ENCODE peak calls at places on chromosomes 11 and 22, in ten cellular contexts. U, K, H, L, T, R, G, X, C and Q are unnamed samples.

GRCh38 chr11:113193894-113194293 is 120.5 kb upstream of the TTC12 start:
- DNase-seq in U (no peak), K (peak), H (no peak), L (no peak), T (peak), R (peak), G (no peak), X (no peak), C (no peak), Q (peak)

GRCh38 chr11:108669711-108670110 is 4.8 kb downstream of the DDX10 start:
- DNase-seq in U (no peak), K (peak), H (no peak), L (no peak), T (no peak), R (no peak), G (no peak), X (no peak), C (no peak), Q (no peak)

GRCh38 chr11:89498845-89499448 is 7.8 kb upstream of the NOX4 start:
- DNase-seq in U (no peak), K (no peak), H (no peak), L (peak), T (no peak), R (no peak), G (no peak), X (no peak), C (no peak), Q (no peak)

GRCh38 chr22:21947040-21948014 is 5.3 kb downstream of the PPM1F start:
- DNase-seq in U (no peak), K (peak), H (no peak), L (no peak), T (no peak), R (no peak), G (no peak), X (peak), C (no peak), Q (no peak)

GRCh38 chr22:29269731-29270474 is 1.8 kb downstream of the EWSR1 start:
- DNase-seq in U (no peak), K (peak), H (no peak), L (no peak), T (peak), R (no peak), G (no peak), X (no peak), C (no peak), Q (no peak)

GRCh38 chr22:32469799-32470212 is 4.8 kb upstream of the FBXO7 start:
- DNase-seq in U (peak), K (peak), H (no peak), L (no peak), T (no peak), R (no peak), G (peak), X (no peak), C (no peak), Q (no peak)

GRCh38 chr22:20857838-20858614 is 585 bp downstream of the PI4KA start:
- DNase-seq in U (peak), K (peak), H (peak), L (peak), T (peak), R (peak), G (peak), X (peak), C (peak), Q (peak)

GRCh38 chr11:85281550-85281949 is 345.6 kb downstream of the DLG2 start:
- DNase-seq in U (no peak), K (no peak), H (no peak), L (no peak), T (no peak), R (no peak), G (no peak), X (no peak), C (no peak), Q (no peak)

GRCh38 chr11:80980221-80980620 is 1539.4 kb upstream of the TENM4 start:
- DNase-seq in U (no peak), K (peak), H (no peak), L (no peak), T (no peak), R (no peak), G (no peak), X (no peak), C (no peak), Q (no peak)

GRCh38 chr11:31340903-31341572 is 28.5 kb downstream of the DCDC1 start:
- DNase-seq in U (no peak), K (peak), H (no peak), L (no peak), T (peak), R (no peak), G (no peak), X (no peak), C (no peak), Q (no peak)

GRCh38 chr11:118295834-118296454 is 8.6 kb upstream of the CD3E start:
- DNase-seq in U (no peak), K (peak), H (no peak), L (no peak), T (no peak), R (peak), G (no peak), X (no peak), C (no peak), Q (peak)

GRCh38 chr22:36331912-36332622 is 55.7 kb downstream of the MYH9 start:
- DNase-seq in U (no peak), K (peak), H (peak), L (no peak), T (peak), R (peak), G (peak), X (no peak), C (no peak), Q (peak)

GRCh38 chr22:38872831-38873248 is 824 bp upstream of the CBX6 start:
- DNase-seq in U (no peak), K (peak), H (no peak), L (peak), T (peak), R (peak), G (peak), X (no peak), C (peak), Q (peak)

GRCh38 chr11:93123351-93123898 is 74.4 kb downstream of the SLC36A4 start:
- DNase-seq in U (no peak), K (peak), H (no peak), L (no peak), T (peak), R (no peak), G (no peak), X (no peak), C (no peak), Q (peak)

GRCh38 chr11:74037309-74037708 is 28.4 kb upstream of the UCP3 start:
- DNase-seq in U (no peak), K (peak), H (no peak), L (no peak), T (no peak), R (no peak), G (no peak), X (no peak), C (no peak), Q (no peak)

GRCh38 chr22:48795664-48796063 is 1032.0 kb downstream of the BRD1 start:
- DNase-seq in U (no peak), K (peak), H (no peak), L (no peak), T (no peak), R (no peak), G (no peak), X (no peak), C (no peak), Q (no peak)

GRCh38 chr22:19962909-19963806 is 21.5 kb upstream of the TXNRD2 start:
- DNase-seq in U (no peak), K (peak), H (peak), L (peak), T (peak), R (peak), G (no peak), X (no peak), C (no peak), Q (peak)

GRCh38 chr11:16775604-16776283 is 37.3 kb downstream of the C11orf58 start:
- DNase-seq in U (no peak), K (no peak), H (no peak), L (no peak), T (no peak), R (no peak), G (no peak), X (no peak), C (no peak), Q (no peak)

GRCh38 chr11:73931951-73932350 is 18.9 kb upstream of the DNAJB13 start:
- DNase-seq in U (no peak), K (no peak), H (no peak), L (no peak), T (peak), R (no peak), G (no peak), X (no peak), C (no peak), Q (no peak)

GRCh38 chr22:37017356-37017755 is 1.9 kb downstream of the TST start:
- DNase-seq in U (no peak), K (no peak), H (no peak), L (peak), T (no peak), R (no peak), G (peak), X (no peak), C (no peak), Q (peak)

GRCh38 chr22:29979645-29980303 is 96.8 kb downstream of the MTMR3 start:
- DNase-seq in U (no peak), K (peak), H (peak), L (no peak), T (no peak), R (no peak), G (no peak), X (no peak), C (no peak), Q (no peak)

GRCh38 chr11:88179141-88179540 is 3.9 kb upstream of the RAB38 start:
- DNase-seq in U (no peak), K (peak), H (no peak), L (no peak), T (no peak), R (no peak), G (no peak), X (no peak), C (no peak), Q (no peak)

GRCh38 chr11:29842061-29842460 is 174.8 kb downstream of the KCNA4 start:
- DNase-seq in U (no peak), K (no peak), H (no peak), L (no peak), T (no peak), R (no peak), G (no peak), X (no peak), C (no peak), Q (no peak)

GRCh38 chr11:69010964-69011623 is 2.0 kb downstream of the MRGPRF start:
- DNase-seq in U (peak), K (peak), H (peak), L (peak), T (peak), R (peak), G (peak), X (peak), C (peak), Q (peak)

GRCh38 chr11:69694781-69695180 is 9.0 kb downstream of the FGF19 start:
- DNase-seq in U (no peak), K (no peak), H (no peak), L (no peak), T (no peak), R (no peak), G (no peak), X (no peak), C (no peak), Q (no peak)

GRCh38 chr11:130448416-130449068 is at the start of gene ADAMTS15:
- DNase-seq in U (peak), K (peak), H (peak), L (peak), T (peak), R (peak), G (no peak), X (peak), C (peak), Q (peak)

GRCh38 chr22:35783943-35784614 is 66.4 kb downstream of the APOL5 start:
- DNase-seq in U (no peak), K (peak), H (no peak), L (no peak), T (no peak), R (no peak), G (no peak), X (no peak), C (no peak), Q (no peak)

GRCh38 chr11:9273430-9274336 is 8.5 kb upstream of the DENND5A start:
- DNase-seq in U (no peak), K (peak), H (no peak), L (no peak), T (no peak), R (no peak), G (no peak), X (no peak), C (no peak), Q (no peak)

GRCh38 chr22:49657275-49657973 is 170.2 kb downstream of the BRD1 start:
- DNase-seq in U (no peak), K (no peak), H (no peak), L (no peak), T (peak), R (peak), G (no peak), X (no peak), C (no peak), Q (peak)

GRCh38 chr22:21694394-21694793 is 28.6 kb downstream of the PPIL2 start:
- DNase-seq in U (no peak), K (no peak), H (no peak), L (no peak), T (no peak), R (no peak), G (no peak), X (no peak), C (no peak), Q (no peak)

GRCh38 chr11:105046898-105047579 is 1.9 kb upstream of the CARD16 start:
- DNase-seq in U (no peak), K (peak), H (peak), L (no peak), T (peak), R (peak), G (no peak), X (peak), C (no peak), Q (no peak)

GRCh38 chr11:60987577-60988277 is 16.2 kb downstream of the CD6 start:
- DNase-seq in U (no peak), K (no peak), H (no peak), L (no peak), T (no peak), R (no peak), G (no peak), X (no peak), C (no peak), Q (no peak)